ENCODE peak calls at places on chromosome 10, in five cellular contexts. W is HepG2, C is esophagus squamous epithelium, A is hepatocyte, H is gastrocnemius medialis. Q is an unnamed sample. For H3K36me3, the result is how much of the 10 kb centered on the place peaks cover.

GRCh38 chr10:84267503-84268126 is 22.8 kb downstream of the RGR start:
- DNase-seq in C (no peak), W (peak), H (no peak), A (peak), Q (peak)

GRCh38 chr10:125726914-125727313 is 7.4 kb downstream of the EDRF1 start:
- DNase-seq in W (no peak), C (no peak), A (no peak), H (no peak), Q (no peak)

GRCh38 chr10:3398825-3399646 is 226.5 kb upstream of the PITRM1 start:
- DNase-seq in A (no peak), W (peak), C (no peak), H (no peak), Q (no peak)

GRCh38 chr10:86205761-86206145 is 160.8 kb downstream of the GRID1 start:
- DNase-seq in C (no peak), A (no peak), H (no peak), W (no peak), Q (no peak)

GRCh38 chr10:5526691-5527331 is 2.0 kb downstream of the CALML3 start:
- DNase-seq in A (no peak), C (no peak), W (no peak), H (no peak), Q (no peak)

GRCh38 chr10:94439275-94439861 is 37.0 kb downstream of the TBC1D12 start:
- DNase-seq in C (no peak), A (no peak), W (no peak), H (no peak), Q (no peak)

GRCh38 chr10:57303567-57303966 is 942.5 kb upstream of the ZWINT start:
- DNase-seq in A (no peak), C (no peak), H (no peak), W (no peak), Q (no peak)

GRCh38 chr10:75106242-75106641 is 5.2 kb upstream of the SAMD8 start:
- DNase-seq in A (no peak), H (no peak), C (no peak), W (no peak), Q (no peak)

DNA sequence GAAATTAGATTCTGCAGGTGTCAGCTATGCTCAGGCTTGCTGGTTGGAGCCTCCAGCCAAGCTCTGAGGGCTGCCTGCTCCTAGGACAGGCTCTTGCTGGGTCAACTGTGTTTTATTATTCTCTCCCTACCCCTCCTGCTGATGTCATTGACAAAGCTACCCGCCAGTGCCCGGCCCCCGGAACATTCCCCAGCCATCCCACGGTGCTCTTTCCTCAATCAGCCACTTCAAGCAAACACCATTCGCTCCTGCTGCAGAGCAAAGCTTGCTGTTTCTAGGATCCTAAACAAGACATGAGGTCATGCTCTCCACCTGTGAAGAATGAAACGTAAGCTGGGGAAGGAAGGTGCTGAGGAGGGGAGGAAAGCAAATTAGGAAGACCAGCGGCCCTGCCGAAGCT is 2.1 kb upstream of the C10orf71 start:
- DNase-seq in A (no peak), H (no peak), W (no peak), C (no peak), Q (no peak)
- H3K27ac ChIP-seq in A (no peak), H (peak), W (no peak), C (no peak), Q (no peak)

DNA sequence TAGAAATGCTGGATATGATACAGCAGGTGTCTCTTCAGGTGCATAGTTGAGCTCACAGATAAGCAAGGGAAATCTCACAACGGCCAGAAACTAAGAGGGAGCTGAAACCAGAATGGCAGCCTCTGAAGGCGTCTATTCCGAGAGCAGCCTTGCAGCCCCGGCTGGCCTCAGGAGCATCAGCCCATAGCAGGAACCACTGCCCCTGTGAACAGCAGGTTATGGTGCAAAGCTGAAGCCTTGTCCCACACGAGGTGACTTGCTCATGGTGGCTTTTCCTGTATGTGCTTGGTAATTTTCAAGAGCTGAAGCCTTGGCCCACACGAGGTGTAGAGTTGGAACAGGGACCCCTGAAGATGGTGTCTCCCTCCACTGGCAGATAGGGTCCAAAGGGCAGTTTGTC is 33.2 kb downstream of the BNIP3 start:
- DNase-seq in A (no peak), C (no peak), H (no peak), W (no peak), Q (no peak)
- H3K36me3 ChIP-seq in A (under half), C (half or more), H (under half), W (half or more), Q (under half)

GRCh38 chr10:33795529-33795928 is 461.1 kb upstream of the NRP1 start:
- DNase-seq in C (no peak), W (no peak), H (no peak), A (no peak), Q (no peak)

GRCh38 chr10:33793793-33794192 is 459.3 kb upstream of the NRP1 start:
- DNase-seq in W (no peak), H (no peak), A (no peak), C (no peak), Q (no peak)

GRCh38 chr10:33791295-33791694 is 456.8 kb upstream of the NRP1 start:
- DNase-seq in H (no peak), C (no peak), W (peak), A (no peak), Q (no peak)

DNA sequence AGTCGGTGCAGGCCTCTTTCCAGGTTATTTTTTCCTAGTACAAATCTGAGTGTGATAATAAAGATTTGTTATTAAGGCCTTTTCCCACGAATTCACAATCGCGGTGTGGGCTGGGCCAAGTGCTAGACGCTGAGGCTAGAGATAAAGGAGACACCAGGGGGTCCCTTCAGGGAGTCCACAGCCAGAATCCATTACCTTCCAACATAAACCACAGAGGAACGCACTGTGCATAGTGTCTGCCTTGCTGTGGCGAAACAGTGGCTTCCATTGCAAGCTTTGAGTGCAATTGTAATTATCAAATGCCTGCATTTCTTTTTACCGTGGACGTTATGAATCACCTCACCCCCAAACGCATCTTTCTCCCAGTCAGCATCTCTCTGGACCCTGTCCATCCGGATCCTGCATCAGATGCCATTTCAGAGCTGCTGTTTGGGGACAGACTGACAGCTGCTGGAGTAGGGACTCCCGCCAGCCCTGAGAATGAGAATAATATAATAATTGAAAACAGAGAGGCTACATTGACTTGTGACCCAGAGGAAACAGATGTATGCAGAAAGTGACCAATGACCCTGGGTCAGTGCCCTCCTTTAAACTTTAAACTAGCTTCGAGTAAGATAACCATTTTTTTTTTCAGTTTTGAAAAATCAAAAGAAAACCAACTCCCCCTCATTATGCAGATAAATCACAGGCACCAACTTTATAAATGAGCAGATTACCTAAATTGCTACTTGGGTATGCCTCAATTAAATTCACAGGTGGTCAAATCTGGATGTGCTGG is 456.2 kb upstream of the NRP1 start:
- DNase-seq in C (no peak), A (no peak), W (no peak), H (no peak), Q (no peak)
- H3K27ac ChIP-seq in C (no peak), A (no peak), W (no peak), H (no peak), Q (no peak)

GRCh38 chr10:119031496-119032059 is 2.1 kb downstream of the NANOS1 start:
- DNase-seq in C (no peak), A (no peak), W (no peak), H (no peak), Q (no peak)
- H3K36me3 ChIP-seq in C (under half), A (under half), W (under half), H (under half), Q (under half)

GRCh38 chr10:36187382-36188042 is 545.4 kb upstream of the FZD8 start:
- DNase-seq in H (no peak), W (no peak), C (no peak), A (no peak), Q (no peak)
- H3K27ac ChIP-seq in H (no peak), W (no peak), C (no peak), A (no peak), Q (no peak)

DNA sequence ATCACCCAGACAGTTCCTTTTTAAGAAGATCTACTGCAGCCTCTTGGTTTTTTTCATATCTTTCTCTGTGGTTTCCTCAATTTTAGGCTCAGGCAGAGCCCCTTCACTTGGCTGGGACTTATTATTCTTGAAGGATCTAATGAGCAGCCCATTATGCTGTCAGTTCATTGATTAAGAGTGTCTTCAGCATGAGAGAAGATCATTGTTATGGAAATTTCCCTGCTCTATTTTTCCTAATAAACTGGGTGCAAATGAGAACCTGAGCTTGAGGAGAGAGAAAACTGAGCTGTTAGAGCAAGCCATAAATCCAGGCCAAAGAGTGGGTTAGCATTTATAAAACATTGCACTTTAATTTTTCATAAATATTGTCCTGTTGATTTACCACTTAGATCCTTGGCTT is 146.5 kb downstream of the SEC23IP start:
- DNase-seq in H (no peak), C (no peak), W (no peak), A (no peak), Q (no peak)
- H3K36me3 ChIP-seq in H (under half), C (under half), W (under half), A (under half), Q (under half)

GRCh38 chr10:70799124-70799523 is 13.9 kb upstream of the TBATA start:
- DNase-seq in W (no peak), H (no peak), A (no peak), C (no peak), Q (no peak)
- H3K27ac ChIP-seq in W (no peak), H (no peak), A (no peak), C (no peak), Q (no peak)

GRCh38 chr10:20405050-20405449 is 492.1 kb downstream of the NEBL start:
- DNase-seq in W (no peak), C (no peak), H (no peak), A (no peak), Q (no peak)
- H3K36me3 ChIP-seq in W (under half), C (under half), H (under half), A (under half), Q (under half)

GRCh38 chr10:77553311-77553710 is 84.3 kb downstream of the KCNMA1 start:
- DNase-seq in C (no peak), A (no peak), H (no peak), W (no peak), Q (no peak)

GRCh38 chr10:77556990-77557601 is 80.5 kb downstream of the KCNMA1 start:
- DNase-seq in A (no peak), H (no peak), C (no peak), W (no peak), Q (no peak)

GRCh38 chr10:77553966-77554365 is 83.6 kb downstream of the KCNMA1 start:
- DNase-seq in W (no peak), A (no peak), C (no peak), H (no peak), Q (no peak)

GRCh38 chr10:77555591-77556212 is 81.9 kb downstream of the KCNMA1 start:
- DNase-seq in W (no peak), C (no peak), H (peak), A (no peak), Q (no peak)

DNA sequence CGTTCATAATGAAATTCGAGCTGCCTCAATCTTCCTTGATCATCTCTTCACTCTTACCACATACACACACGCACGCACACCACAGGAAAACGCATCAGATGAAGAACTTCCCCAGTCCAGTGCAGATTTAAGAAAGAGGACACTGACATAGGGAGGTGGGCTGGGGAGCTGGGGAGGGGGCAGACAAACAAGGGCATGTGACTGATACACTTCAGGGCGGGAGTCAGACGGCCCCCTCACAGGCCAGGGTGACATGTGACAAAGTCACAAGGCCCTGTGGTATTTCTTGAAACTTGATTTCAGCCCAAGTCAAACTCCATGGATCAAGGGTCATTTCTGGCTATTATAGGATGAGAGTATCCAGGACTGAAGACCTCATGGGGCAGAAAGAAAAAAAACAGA is 82.6 kb downstream of the KCNMA1 start:
- DNase-seq in C (no peak), W (no peak), A (no peak), H (no peak), Q (no peak)
- H3K27ac ChIP-seq in C (peak), W (no peak), A (peak), H (peak), Q (no peak)